ENCODE peak calls at places on chromosomes 16 and 17, in ten cellular contexts. One of them, this sample, is unnamed.

GRCh38 chr16:31508706-31509523 is 724 bp upstream of the RUSF1 start:
- DNase-seq in adrenal gland: no peak
- DNase-seq in epithelial cell of esophagus: no peak
- DNase-seq in RWPE1: no peak
- DNase-seq in kidney epithelial cell: no peak
- DNase-seq in mucosa of descending colon: no peak
- DNase-seq in psoas muscle: no peak
- DNase-seq in astrocyte: peak
- DNase-seq in Calu3: no peak
- DNase-seq in neural progenitor cell: no peak
- DNase-seq in this sample: no peak

GRCh38 chr16:84689126-84689525 is 10.7 kb upstream of the USP10 start:
- DNase-seq in mucosa of descending colon: no peak
- DNase-seq in astrocyte: peak
- DNase-seq in epithelial cell of esophagus: peak
- DNase-seq in neural progenitor cell: no peak
- DNase-seq in RWPE1: no peak
- DNase-seq in Calu3: no peak
- DNase-seq in psoas muscle: no peak
- DNase-seq in adrenal gland: no peak
- DNase-seq in kidney epithelial cell: peak
- DNase-seq in this sample: no peak

GRCh38 chr17:74198694-74199093 is 4.8 kb upstream of the RPL38 start:
- DNase-seq in RWPE1: no peak
- DNase-seq in epithelial cell of esophagus: no peak
- DNase-seq in adrenal gland: no peak
- DNase-seq in kidney epithelial cell: no peak
- DNase-seq in Calu3: no peak
- DNase-seq in neural progenitor cell: no peak
- DNase-seq in psoas muscle: no peak
- DNase-seq in mucosa of descending colon: no peak
- DNase-seq in astrocyte: no peak
- DNase-seq in this sample: no peak

GRCh38 chr16:79310734-79311133 is 289.8 kb downstream of the MAF start:
- DNase-seq in adrenal gland: no peak
- DNase-seq in psoas muscle: no peak
- DNase-seq in astrocyte: no peak
- DNase-seq in Calu3: no peak
- DNase-seq in mucosa of descending colon: no peak
- DNase-seq in RWPE1: no peak
- DNase-seq in neural progenitor cell: no peak
- DNase-seq in epithelial cell of esophagus: no peak
- DNase-seq in kidney epithelial cell: no peak
- DNase-seq in this sample: no peak

GRCh38 chr16:56848056-56848936 is 16.7 kb upstream of the SLC12A3 start:
- DNase-seq in neural progenitor cell: no peak
- DNase-seq in kidney epithelial cell: peak
- DNase-seq in Calu3: no peak
- DNase-seq in epithelial cell of esophagus: peak
- DNase-seq in mucosa of descending colon: no peak
- DNase-seq in RWPE1: peak
- DNase-seq in psoas muscle: peak
- DNase-seq in astrocyte: peak
- DNase-seq in adrenal gland: no peak
- DNase-seq in this sample: no peak

GRCh38 chr17:40541060-40541872 is 24.0 kb downstream of the CCR7 start:
- DNase-seq in kidney epithelial cell: no peak
- DNase-seq in psoas muscle: no peak
- DNase-seq in epithelial cell of esophagus: no peak
- DNase-seq in adrenal gland: no peak
- DNase-seq in mucosa of descending colon: peak
- DNase-seq in neural progenitor cell: no peak
- DNase-seq in Calu3: no peak
- DNase-seq in RWPE1: no peak
- DNase-seq in astrocyte: no peak
- DNase-seq in this sample: peak

GRCh38 chr17:21711182-21711581 is 18.9 kb downstream of the KCNJ18 start:
- DNase-seq in RWPE1: no peak
- DNase-seq in adrenal gland: no peak
- DNase-seq in kidney epithelial cell: no peak
- DNase-seq in astrocyte: no peak
- DNase-seq in epithelial cell of esophagus: no peak
- DNase-seq in mucosa of descending colon: no peak
- DNase-seq in neural progenitor cell: no peak
- DNase-seq in psoas muscle: no peak
- DNase-seq in Calu3: no peak
- DNase-seq in this sample: no peak

GRCh38 chr17:45019177-45019711 is 32.2 kb downstream of the DCAKD start:
- DNase-seq in mucosa of descending colon: peak
- DNase-seq in RWPE1: peak
- DNase-seq in neural progenitor cell: peak
- DNase-seq in adrenal gland: peak
- DNase-seq in kidney epithelial cell: no peak
- DNase-seq in astrocyte: no peak
- DNase-seq in Calu3: peak
- DNase-seq in psoas muscle: peak
- DNase-seq in epithelial cell of esophagus: peak
- DNase-seq in this sample: no peak

GRCh38 chr16:48353565-48354163 is 31.5 kb downstream of the SIAH1 start:
- DNase-seq in kidney epithelial cell: peak
- DNase-seq in psoas muscle: no peak
- DNase-seq in RWPE1: peak
- DNase-seq in neural progenitor cell: peak
- DNase-seq in astrocyte: peak
- DNase-seq in epithelial cell of esophagus: peak
- DNase-seq in mucosa of descending colon: peak
- DNase-seq in adrenal gland: peak
- DNase-seq in Calu3: peak
- DNase-seq in this sample: no peak

DNA sequence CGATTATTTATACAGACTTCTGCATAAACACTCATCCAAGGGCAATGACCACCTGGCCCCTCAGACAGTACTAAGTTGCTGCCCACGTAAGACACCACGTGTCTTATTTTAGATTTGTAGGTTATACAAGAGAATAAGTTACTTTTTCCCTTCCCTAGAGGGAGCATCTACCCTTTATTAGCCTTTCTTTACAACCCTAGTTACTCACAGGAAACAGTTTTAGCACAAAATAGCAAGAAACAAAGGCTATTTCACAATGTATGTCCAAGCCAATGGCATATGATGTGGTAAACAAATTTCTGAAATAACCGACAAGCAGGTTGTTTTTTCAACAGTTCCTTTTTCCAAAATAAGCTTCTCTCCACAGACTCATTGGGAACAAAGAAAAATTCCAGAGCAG is 50.1 kb upstream of the ERN1 start:
- DNase-seq in psoas muscle: no peak
- DNase-seq in neural progenitor cell: no peak
- DNase-seq in adrenal gland: no peak
- DNase-seq in kidney epithelial cell: no peak
- DNase-seq in mucosa of descending colon: no peak
- DNase-seq in Calu3: no peak
- DNase-seq in astrocyte: no peak
- DNase-seq in RWPE1: no peak
- DNase-seq in epithelial cell of esophagus: no peak
- DNase-seq in this sample: no peak
- TF ChIP-seq CTCF in psoas muscle: no peak
- TF ChIP-seq CTCF in neural progenitor cell: no peak
- TF ChIP-seq CTCF in adrenal gland: no peak
- TF ChIP-seq CTCF in kidney epithelial cell: no peak
- TF ChIP-seq CTCF in mucosa of descending colon: no peak
- TF ChIP-seq CTCF in Calu3: no peak
- TF ChIP-seq CTCF in astrocyte: no peak
- TF ChIP-seq CTCF in RWPE1: no peak
- TF ChIP-seq CTCF in epithelial cell of esophagus: no peak
- TF ChIP-seq CTCF in this sample: no peak

GRCh38 chr17:43428524-43428923 is 29.7 kb downstream of the ARL4D start:
- DNase-seq in astrocyte: no peak
- DNase-seq in psoas muscle: no peak
- DNase-seq in mucosa of descending colon: no peak
- DNase-seq in adrenal gland: no peak
- DNase-seq in neural progenitor cell: no peak
- DNase-seq in RWPE1: no peak
- DNase-seq in kidney epithelial cell: no peak
- DNase-seq in Calu3: no peak
- DNase-seq in epithelial cell of esophagus: no peak
- DNase-seq in this sample: no peak
- TF ChIP-seq CTCF in astrocyte: no peak
- TF ChIP-seq CTCF in psoas muscle: no peak
- TF ChIP-seq CTCF in mucosa of descending colon: no peak
- TF ChIP-seq CTCF in adrenal gland: peak
- TF ChIP-seq CTCF in neural progenitor cell: peak
- TF ChIP-seq CTCF in RWPE1: peak
- TF ChIP-seq CTCF in kidney epithelial cell: no peak
- TF ChIP-seq CTCF in Calu3: peak
- TF ChIP-seq CTCF in epithelial cell of esophagus: peak
- TF ChIP-seq CTCF in this sample: no peak

GRCh38 chr16:85828166-85828565 is 28.7 kb downstream of the COX4I1 start:
- DNase-seq in Calu3: no peak
- DNase-seq in mucosa of descending colon: peak
- DNase-seq in adrenal gland: no peak
- DNase-seq in epithelial cell of esophagus: no peak
- DNase-seq in psoas muscle: no peak
- DNase-seq in RWPE1: no peak
- DNase-seq in neural progenitor cell: no peak
- DNase-seq in kidney epithelial cell: no peak
- DNase-seq in astrocyte: no peak
- DNase-seq in this sample: no peak

GRCh38 chr16:85823328-85823920 is 23.9 kb downstream of the COX4I1 start:
- DNase-seq in mucosa of descending colon: no peak
- DNase-seq in epithelial cell of esophagus: no peak
- DNase-seq in astrocyte: no peak
- DNase-seq in adrenal gland: no peak
- DNase-seq in kidney epithelial cell: no peak
- DNase-seq in RWPE1: no peak
- DNase-seq in psoas muscle: no peak
- DNase-seq in neural progenitor cell: no peak
- DNase-seq in Calu3: no peak
- DNase-seq in this sample: no peak

GRCh38 chr16:85826686-85827247 is 27.3 kb downstream of the COX4I1 start:
- DNase-seq in kidney epithelial cell: no peak
- DNase-seq in neural progenitor cell: no peak
- DNase-seq in Calu3: no peak
- DNase-seq in adrenal gland: no peak
- DNase-seq in astrocyte: no peak
- DNase-seq in mucosa of descending colon: no peak
- DNase-seq in epithelial cell of esophagus: no peak
- DNase-seq in RWPE1: no peak
- DNase-seq in psoas muscle: no peak
- DNase-seq in this sample: no peak

GRCh38 chr16:85824161-85825135 is 25.0 kb downstream of the COX4I1 start:
- DNase-seq in psoas muscle: no peak
- DNase-seq in mucosa of descending colon: peak
- DNase-seq in Calu3: no peak
- DNase-seq in neural progenitor cell: no peak
- DNase-seq in RWPE1: no peak
- DNase-seq in adrenal gland: no peak
- DNase-seq in kidney epithelial cell: no peak
- DNase-seq in epithelial cell of esophagus: no peak
- DNase-seq in astrocyte: no peak
- DNase-seq in this sample: no peak

GRCh38 chr16:85825326-85825725 is 25.8 kb downstream of the COX4I1 start:
- DNase-seq in adrenal gland: no peak
- DNase-seq in mucosa of descending colon: no peak
- DNase-seq in neural progenitor cell: no peak
- DNase-seq in kidney epithelial cell: no peak
- DNase-seq in Calu3: no peak
- DNase-seq in psoas muscle: no peak
- DNase-seq in astrocyte: no peak
- DNase-seq in epithelial cell of esophagus: no peak
- DNase-seq in RWPE1: no peak
- DNase-seq in this sample: no peak
- TF ChIP-seq CTCF in adrenal gland: no peak
- TF ChIP-seq CTCF in mucosa of descending colon: no peak
- TF ChIP-seq CTCF in neural progenitor cell: peak
- TF ChIP-seq CTCF in kidney epithelial cell: no peak
- TF ChIP-seq CTCF in Calu3: peak
- TF ChIP-seq CTCF in psoas muscle: no peak
- TF ChIP-seq CTCF in astrocyte: no peak
- TF ChIP-seq CTCF in epithelial cell of esophagus: no peak
- TF ChIP-seq CTCF in RWPE1: no peak
- TF ChIP-seq CTCF in this sample: no peak

GRCh38 chr17:20095366-20096080 is 86.4 kb downstream of the SPECC1 start:
- DNase-seq in epithelial cell of esophagus: peak
- DNase-seq in adrenal gland: peak
- DNase-seq in psoas muscle: peak
- DNase-seq in neural progenitor cell: peak
- DNase-seq in astrocyte: peak
- DNase-seq in RWPE1: peak
- DNase-seq in mucosa of descending colon: no peak
- DNase-seq in kidney epithelial cell: peak
- DNase-seq in Calu3: peak
- DNase-seq in this sample: no peak
- TF ChIP-seq CTCF in epithelial cell of esophagus: peak
- TF ChIP-seq CTCF in adrenal gland: peak
- TF ChIP-seq CTCF in psoas muscle: peak
- TF ChIP-seq CTCF in neural progenitor cell: peak
- TF ChIP-seq CTCF in astrocyte: peak
- TF ChIP-seq CTCF in RWPE1: no peak
- TF ChIP-seq CTCF in mucosa of descending colon: no peak
- TF ChIP-seq CTCF in kidney epithelial cell: peak
- TF ChIP-seq CTCF in Calu3: peak
- TF ChIP-seq CTCF in this sample: no peak

DNA sequence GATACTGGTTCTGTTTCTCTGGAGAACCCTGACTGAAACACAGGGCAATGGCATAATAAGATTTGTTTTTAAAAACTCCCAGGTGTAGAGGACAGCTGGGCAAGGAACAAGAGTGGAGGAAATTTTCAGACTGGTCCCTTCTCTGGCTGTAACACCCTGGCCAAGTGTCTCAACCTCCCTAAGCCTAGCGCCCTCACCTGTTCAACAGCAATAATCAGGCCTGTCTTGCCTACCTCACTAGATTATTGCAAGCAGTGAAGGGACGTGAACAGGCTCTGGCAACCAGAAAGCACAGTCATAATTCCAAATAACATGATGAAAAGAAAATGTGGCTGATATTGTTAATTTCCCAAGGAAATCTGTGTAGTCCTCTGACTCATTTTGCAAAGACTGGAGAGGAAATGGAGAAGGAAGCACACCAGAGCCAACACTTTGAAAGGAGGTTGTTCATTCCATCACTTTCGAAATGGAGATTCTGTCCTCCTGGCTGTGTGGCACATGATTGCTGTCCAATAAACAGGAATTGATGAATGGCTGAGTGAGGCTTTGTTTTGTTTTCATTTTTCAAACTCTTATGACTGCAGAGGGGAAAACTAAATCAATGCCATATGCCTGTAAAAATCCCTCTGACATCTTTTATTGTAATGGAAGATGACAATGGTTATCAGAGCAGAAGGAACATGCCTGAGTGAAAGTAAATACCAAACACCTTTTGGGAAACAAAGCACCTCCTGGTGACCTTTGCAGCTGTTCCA is 87.4 kb upstream of the HLF start:
- DNase-seq in epithelial cell of esophagus: peak
- DNase-seq in kidney epithelial cell: no peak
- DNase-seq in RWPE1: no peak
- DNase-seq in astrocyte: no peak
- DNase-seq in neural progenitor cell: peak
- DNase-seq in Calu3: no peak
- DNase-seq in mucosa of descending colon: no peak
- DNase-seq in adrenal gland: no peak
- DNase-seq in psoas muscle: no peak
- DNase-seq in this sample: no peak
- TF ChIP-seq CTCF in epithelial cell of esophagus: peak
- TF ChIP-seq CTCF in kidney epithelial cell: no peak
- TF ChIP-seq CTCF in RWPE1: no peak
- TF ChIP-seq CTCF in astrocyte: no peak
- TF ChIP-seq CTCF in neural progenitor cell: peak
- TF ChIP-seq CTCF in Calu3: no peak
- TF ChIP-seq CTCF in mucosa of descending colon: no peak
- TF ChIP-seq CTCF in adrenal gland: no peak
- TF ChIP-seq CTCF in psoas muscle: no peak
- TF ChIP-seq CTCF in this sample: no peak